ENCODE peak calls at places on chromosomes 6 and 20, in four cellular contexts. F is fibroblast of the aortic adventitia, Z is neural progenitor cell, P is HFFc6. S is an unnamed sample.

GRCh38 chr20:15045246-15045645 is 707.8 kb upstream of the FLRT3 start:
- DNase-seq in F (peak), Z (no peak), P (no peak), S (no peak)

GRCh38 chr6:42028234-42029061 is 21.9 kb upstream of the TAF8 start:
- DNase-seq in F (peak), Z (no peak), P (no peak), S (peak)

GRCh38 chr6:148580442-148580841 is 166.4 kb upstream of the UST start:
- DNase-seq in F (no peak), Z (no peak), P (peak), S (no peak)

GRCh38 chr20:36367907-36368306 is 61.8 kb downstream of the DLGAP4 start:
- DNase-seq in F (no peak), Z (no peak), P (no peak), S (no peak)

GRCh38 chr6:125586074-125586473 is 163.4 kb upstream of the HEY2 start:
- DNase-seq in F (peak), Z (no peak), P (no peak), S (no peak)

GRCh38 chr6:15062311-15063252 is 183.3 kb upstream of the JARID2 start:
- DNase-seq in F (peak), Z (no peak), P (peak), S (peak)

GRCh38 chr6:62280099-62280498 is 5.9 kb downstream of the KHDRBS2 start:
- DNase-seq in F (no peak), Z (no peak), P (no peak), S (no peak)

GRCh38 chr6:137892271-137892708 is 25.2 kb downstream of the TNFAIP3 start:
- DNase-seq in F (peak), Z (no peak), P (peak), S (no peak)

GRCh38 chr20:61251529-61252393 is at the start of gene CDH4:
- DNase-seq in F (no peak), Z (peak), P (no peak), S (no peak)

GRCh38 chr6:110491644-110492317 is 15.4 kb upstream of the SLC22A16 start:
- DNase-seq in F (peak), Z (no peak), P (no peak), S (no peak)

GRCh38 chr6:39137235-39137634 is 22.2 kb upstream of the SAYSD1 start:
- DNase-seq in F (peak), Z (peak), P (no peak), S (no peak)

GRCh38 chr6:5996701-5997419 is 9.9 kb downstream of the NRN1 start:
- DNase-seq in F (no peak), Z (peak), P (no peak), S (no peak)

GRCh38 chr6:112130878-112131277 is 43.5 kb downstream of the FAM229B start:
- DNase-seq in F (no peak), Z (no peak), P (no peak), S (no peak)

GRCh38 chr6:44216677-44217331 is at the start of gene MYMX:
- DNase-seq in F (no peak), Z (peak), P (no peak), S (no peak)

GRCh38 chr20:8829232-8829631 is 239.7 kb upstream of the PLCB4 start:
- DNase-seq in F (no peak), Z (no peak), P (no peak), S (no peak)

GRCh38 chr6:70668499-70668812 is 773 bp downstream of the SMAP1 start:
- DNase-seq in F (peak), Z (no peak), P (no peak), S (no peak)

GRCh38 chr20:37397076-37397953 is 51.4 kb downstream of the SRC start:
- DNase-seq in F (no peak), Z (peak), P (peak), S (no peak)

GRCh38 chr20:2874456-2874855 is 1.2 kb downstream of the PTPRA start:
- DNase-seq in F (peak), Z (peak), P (peak), S (no peak)

GRCh38 chr20:20711413-20711812 is 1.0 kb downstream of the RALGAPA2 start:
- DNase-seq in F (no peak), Z (no peak), P (no peak), S (no peak)

GRCh38 chr6:166942393-166943168 is 13.8 kb downstream of the RNASET2 start:
- DNase-seq in F (no peak), Z (no peak), P (no peak), S (no peak)

GRCh38 chr6:162177733-162178132 is 549.8 kb downstream of the PRKN start:
- DNase-seq in F (no peak), Z (peak), P (no peak), S (no peak)

GRCh38 chr20:41889871-41890224 is 271.7 kb upstream of the CHD6 start:
- DNase-seq in F (no peak), Z (no peak), P (no peak), S (no peak)

GRCh38 chr6:151609146-151609962 is 115.5 kb downstream of the CCDC170 start:
- DNase-seq in F (peak), Z (no peak), P (no peak), S (no peak)

GRCh38 chr6:160082627-160083026 is 39.0 kb upstream of the SLC22A1 start:
- DNase-seq in F (no peak), Z (no peak), P (no peak), S (no peak)

GRCh38 chr6:3592371-3592941 is 135.6 kb upstream of the SLC22A23 start:
- DNase-seq in F (peak), Z (no peak), P (peak), S (peak)

GRCh38 chr6:109383438-109383940 is 1.2 kb upstream of the CD164 start:
- DNase-seq in F (no peak), Z (no peak), P (no peak), S (no peak)

GRCh38 chr20:45044601-45045000 is 56.3 kb downstream of the KCNS1 start:
- DNase-seq in F (no peak), Z (no peak), P (no peak), S (no peak)

GRCh38 chr20:35791823-35792222 is 20.0 kb downstream of the PHF20 start:
- DNase-seq in F (peak), Z (no peak), P (peak), S (peak)

GRCh38 chr6:163383912-163384311 is 30.6 kb upstream of the QKI start:
- DNase-seq in F (peak), Z (no peak), P (peak), S (no peak)

GRCh38 chr20:9889270-9889981 is 50.5 kb upstream of the PAK5 start:
- DNase-seq in F (no peak), Z (no peak), P (no peak), S (no peak)

GRCh38 chr20:46670585-46671584 is 18.4 kb downstream of the TP53RK start:
- DNase-seq in F (no peak), Z (no peak), P (no peak), S (no peak)

DNA sequence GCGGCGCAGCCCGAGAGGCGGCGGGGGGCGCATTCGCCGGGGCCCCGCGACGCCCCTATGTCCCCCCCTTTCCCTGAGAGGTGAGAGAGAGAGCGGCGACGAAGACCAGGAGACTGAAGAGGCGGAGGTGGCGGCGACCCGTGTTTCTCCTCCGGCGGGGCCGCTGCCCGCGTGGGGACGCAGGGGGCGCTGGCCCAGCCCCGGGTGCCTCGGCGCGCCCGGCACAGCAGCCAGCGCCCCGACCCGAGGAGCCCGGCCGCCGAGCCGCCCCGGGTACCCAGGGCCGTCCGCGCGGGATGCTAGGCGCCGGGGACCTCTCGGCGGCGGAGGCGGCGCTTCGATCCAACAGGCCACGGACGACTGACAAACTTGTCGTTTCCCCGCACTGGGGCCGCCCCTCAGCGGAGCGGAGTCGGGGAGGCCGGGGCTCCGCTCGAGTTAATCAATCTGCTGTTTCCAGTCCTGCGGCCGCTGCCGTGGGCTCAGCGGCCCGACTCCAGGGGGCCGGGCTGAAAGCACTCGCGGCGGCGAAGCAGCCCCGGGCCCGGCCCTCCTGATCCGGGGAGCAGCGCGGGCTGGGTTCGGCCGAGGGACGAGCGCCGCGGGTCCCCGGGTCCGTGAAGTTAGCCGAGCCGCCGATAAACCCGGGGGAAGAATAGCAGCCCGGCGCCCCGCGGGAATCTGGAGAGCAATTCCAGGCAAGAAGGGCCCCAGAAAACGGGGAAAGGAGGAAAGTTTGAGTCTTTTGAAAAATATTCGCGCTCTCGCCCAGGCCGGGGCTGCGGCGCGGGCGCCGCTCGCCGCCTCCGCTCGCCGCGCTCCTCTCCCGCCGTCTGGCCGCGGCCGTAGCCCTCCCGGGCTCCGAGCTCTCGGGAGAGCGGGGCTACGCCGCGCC is 595 bp downstream of the MDGA1 start:
- DNase-seq in F (peak), Z (peak), P (no peak), S (no peak)
- TF ChIP-seq CTCF in F (no peak), Z (peak), P (peak), S (peak)

DNA sequence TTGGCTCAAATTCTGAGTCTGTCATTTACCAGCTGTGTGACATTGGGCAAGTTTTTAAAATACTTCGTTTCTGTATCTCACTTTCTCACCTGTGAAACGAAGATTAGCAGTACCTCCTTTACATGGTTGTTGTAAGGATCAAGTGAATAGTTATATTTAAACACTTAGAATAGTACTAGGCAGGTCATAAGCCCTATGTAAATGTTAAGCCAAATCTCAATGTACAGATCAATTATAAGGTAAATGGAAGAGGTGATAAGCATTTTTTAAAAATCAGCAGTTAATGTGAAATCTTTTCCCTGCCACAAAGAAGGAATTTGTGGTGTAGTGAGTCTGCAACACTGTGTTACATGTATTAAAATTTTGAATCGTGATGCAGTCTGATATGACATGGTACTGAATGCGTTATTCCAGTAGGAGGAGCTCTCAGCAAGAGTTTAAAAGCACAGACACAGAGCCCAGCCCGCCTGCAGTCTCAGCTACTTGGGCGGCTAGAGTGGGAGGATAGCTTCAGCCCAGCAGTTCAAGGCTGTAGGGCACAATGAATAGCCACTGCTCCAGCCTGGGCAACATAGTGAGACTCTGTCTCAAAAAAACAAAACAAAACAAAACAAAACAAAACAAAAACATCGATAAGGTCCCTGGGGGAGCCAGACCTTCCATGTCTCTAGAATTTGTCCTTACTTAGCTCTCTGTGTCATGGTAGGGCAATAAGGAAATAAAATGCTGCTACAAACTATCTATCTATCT is 46.0 kb downstream of the GTF2H5 start:
- DNase-seq in F (peak), Z (peak), P (peak), S (no peak)
- TF ChIP-seq CTCF in F (peak), Z (peak), P (peak), S (peak)

GRCh38 chr6:28399370-28400121 is at the start of gene ZSCAN12:
- DNase-seq in F (peak), Z (peak), P (peak), S (peak)
- TF ChIP-seq CTCF in F (peak), Z (peak), P (peak), S (peak)

GRCh38 chr6:56693988-56694387 is 51.3 kb upstream of the DST start:
- DNase-seq in F (peak), Z (no peak), P (no peak), S (no peak)

GRCh38 chr6:56693246-56693607 is 50.5 kb upstream of the DST start:
- DNase-seq in F (peak), Z (no peak), P (peak), S (no peak)

GRCh38 chr6:56695702-56696101 is 53.0 kb upstream of the DST start:
- DNase-seq in F (peak), Z (no peak), P (no peak), S (no peak)

DNA sequence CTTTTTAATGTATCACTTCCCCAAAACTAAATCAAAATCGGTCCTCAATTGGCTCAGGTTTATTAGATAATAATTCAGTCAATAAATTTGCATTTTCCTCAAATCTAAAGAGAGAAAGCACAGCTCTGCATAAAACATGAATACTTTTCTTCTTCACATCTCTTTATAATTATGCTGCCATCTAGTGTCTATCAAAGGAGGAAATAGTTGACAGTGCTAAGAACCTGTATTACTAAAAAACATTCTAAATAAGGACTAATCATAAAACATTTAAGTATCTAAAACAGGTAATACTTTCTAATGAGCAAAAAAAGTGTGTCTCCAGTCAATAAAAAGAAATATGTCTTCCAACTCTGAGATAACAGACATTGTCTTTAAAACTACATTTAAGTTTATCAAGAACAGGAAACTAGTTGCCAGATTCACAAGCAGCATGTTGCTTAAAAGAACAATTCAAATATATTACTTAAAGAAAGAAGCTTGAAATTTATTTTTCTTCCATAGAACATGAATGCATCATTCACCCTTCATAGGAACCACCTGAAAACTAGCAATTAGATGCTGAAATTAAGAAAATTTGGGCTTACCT is 56.5 kb upstream of the DST start:
- DNase-seq in F (peak), Z (no peak), P (peak), S (no peak)
- TF ChIP-seq CTCF in F (peak), Z (peak), P (peak), S (peak)

DNA sequence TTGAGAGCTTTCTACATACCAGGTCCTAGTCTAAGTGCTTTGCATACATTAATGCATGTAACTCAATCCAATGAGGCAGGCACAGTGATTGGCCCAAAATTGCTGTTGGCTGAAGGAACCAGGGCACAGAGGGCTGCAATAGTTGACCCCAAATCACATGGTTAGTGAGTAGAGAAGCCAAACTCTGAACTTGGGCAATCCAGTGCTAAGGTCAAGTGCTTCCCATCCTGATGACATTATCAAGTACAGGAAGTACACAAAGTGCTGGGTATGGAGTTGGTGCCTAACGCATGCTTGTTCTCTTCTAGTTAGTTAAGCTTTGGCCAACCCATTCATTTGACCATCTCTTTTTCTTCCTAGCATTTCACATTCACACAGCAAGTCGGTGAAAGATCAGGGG is 7.2 kb downstream of the KCNB1 start:
- DNase-seq in F (no peak), Z (no peak), P (no peak), S (no peak)
- TF ChIP-seq CTCF in F (no peak), Z (no peak), P (no peak), S (no peak)